ENCODE peak calls at places on chromosome 14, in seven cellular contexts. O is stimulated activated CD4-positive, alpha-beta T cell treated with anti-CD3 and anti-CD28 coated beads, Interleukin-1b, Interleukin-23, amount 100 ng/mL, for 1 hour; K is RPMI8226; W is H7; I is AG04450; G is effector memory CD4-positive, alpha-beta T cell; T is glutamatergic neuron. J is an unnamed sample.

GRCh38 chr14:20421267-20421666 is 8.0 kb upstream of the TEP1 start:
- DNase-seq in O (no peak), K (no peak), W (no peak), I (no peak), G (no peak), T (no peak), J (no peak)

GRCh38 chr14:54002653-54003052 is 46.0 kb upstream of the BMP4 start:
- DNase-seq in O (no peak), K (no peak), W (no peak), I (peak; percentile 13), G (no peak), T (peak; percentile 18), J (no peak)

GRCh38 chr14:104239185-104239775 is 100.9 kb downstream of the KIF26A start:
- DNase-seq in O (no peak), K (no peak), W (peak; percentile 61), I (no peak), G (no peak), T (no peak), J (no peak)

GRCh38 chr14:99248761-99249171 is 23.2 kb downstream of the BCL11B start:
- DNase-seq in O (no peak), K (no peak), W (no peak), I (no peak), G (no peak), T (no peak), J (no peak)

GRCh38 chr14:93708311-93708734 is 80.0 kb downstream of the PRIMA1 start:
- DNase-seq in O (no peak), K (no peak), W (peak; percentile 10), I (no peak), G (no peak), T (no peak), J (no peak)

GRCh38 chr14:68403191-68403781 is 389.6 kb downstream of the ZFP36L1 start:
- DNase-seq in O (no peak), K (no peak), W (no peak), I (no peak), G (no peak), T (no peak), J (no peak)

GRCh38 chr14:58731465-58732330 is 93.9 kb downstream of the DACT1 start:
- DNase-seq in O (no peak), K (no peak), W (no peak), I (peak; percentile 93), G (no peak), T (no peak), J (no peak)

GRCh38 chr14:35378638-35379568 is 25.6 kb downstream of the NFKBIA start:
- DNase-seq in O (no peak), K (no peak), W (no peak), I (no peak), G (no peak), T (no peak), J (no peak)

GRCh38 chr14:81681466-81681865 is 147.8 kb upstream of the SEL1L start:
- DNase-seq in O (no peak), K (no peak), W (no peak), I (no peak), G (no peak), T (peak; percentile 39), J (no peak)